ENCODE peak calls at places on chromosomes 13 and 19, in six cellular contexts. L is psoas muscle; O is CD8-positive, alpha-beta T cell; P is ovary; N is astrocyte of the cerebellum; Z is sigmoid colon. X is an unnamed sample.

GRCh38 chr19:38737297-38737865 is 6.9 kb downstream of the CAPN12 start:
- DNase-seq in L (no peak), N (no peak), O (no peak), Z (no peak), P (no peak), X (no peak)

GRCh38 chr19:3440082-3440481 is 40.2 kb downstream of the SMIM24 start:
- DNase-seq in P (no peak), N (no peak), O (peak; percentile 57), Z (peak; percentile 74), L (peak; percentile 66), X (peak; percentile 41)

GRCh38 chr13:47478985-47479384 is 522.1 kb downstream of the SUCLA2 start:
- DNase-seq in L (no peak), N (no peak), O (no peak), P (no peak), Z (no peak), X (no peak)

GRCh38 chr19:42080764-42081375 is 4.9 kb downstream of the ZNF574 start:
- DNase-seq in P (no peak), N (no peak), L (no peak), O (no peak), Z (no peak), X (no peak)

GRCh38 chr13:107730835-107731234 is 484.5 kb downstream of the LIG4 start:
- DNase-seq in O (no peak), P (no peak), N (no peak), L (no peak), Z (no peak), X (no peak)

GRCh38 chr13:44474122-44474910 is 100.7 kb downstream of the SERP2 start:
- DNase-seq in O (no peak), L (no peak), P (no peak), Z (no peak), N (no peak), X (no peak)

GRCh38 chr13:22095794-22096193 is 424.9 kb downstream of the FGF9 start:
- DNase-seq in P (no peak), O (no peak), L (no peak), Z (no peak), N (no peak), X (no peak)

GRCh38 chr19:28318469-28319179 is 894.3 kb downstream of the UQCRFS1 start:
- DNase-seq in N (no peak), O (no peak), P (no peak), Z (no peak), L (no peak), X (no peak)

GRCh38 chr13:90420683-90421082 is 926.8 kb upstream of the MIR17HG start:
- DNase-seq in P (no peak), Z (no peak), N (no peak), L (no peak), O (no peak), X (no peak)

GRCh38 chr13:33345842-33346241 is 60.3 kb upstream of the STARD13 start:
- DNase-seq in P (no peak), O (no peak), Z (no peak), N (no peak), L (no peak), X (no peak)

GRCh38 chr19:53985863-53986262 is 5.6 kb upstream of the CACNG6 start:
- DNase-seq in O (no peak), Z (no peak), P (no peak), N (no peak), L (no peak), X (no peak)

GRCh38 chr13:113941571-113942191 is 32.2 kb downstream of the C13orf46 start:
- DNase-seq in N (peak; percentile 88), P (no peak), O (no peak), L (no peak), Z (peak; percentile 54), X (no peak)

GRCh38 chr13:43574601-43575000 is 212.2 kb downstream of the ENOX1 start:
- DNase-seq in L (no peak), P (no peak), Z (no peak), O (no peak), N (no peak), X (no peak)

GRCh38 chr13:19836472-19836871 is 27.0 kb downstream of the ZMYM5 start:
- DNase-seq in Z (no peak), P (no peak), L (no peak), N (no peak), O (no peak), X (no peak)

DNA sequence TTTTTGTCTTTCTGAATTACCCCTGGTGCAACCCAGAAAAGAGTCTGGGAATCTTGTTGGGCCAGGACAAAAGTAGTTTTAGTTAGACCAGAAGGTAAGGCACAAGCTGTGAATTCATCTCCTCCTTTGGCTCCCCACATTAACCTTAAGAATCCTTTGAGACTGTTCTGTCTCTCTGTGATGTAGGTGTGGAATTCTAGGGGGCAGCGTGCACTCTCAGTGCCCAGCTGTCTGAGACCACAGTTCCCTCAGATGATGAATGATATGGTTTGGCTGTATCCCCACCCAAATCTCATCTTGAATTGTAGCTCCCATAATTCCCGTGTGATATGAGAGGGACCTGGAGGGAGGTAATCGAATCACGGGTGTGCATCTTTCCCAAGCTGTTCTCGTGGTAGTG is 43.9 kb downstream of the ZNF506 start:
- DNase-seq in P (no peak), Z (no peak), N (no peak), O (no peak), L (no peak), X (no peak)
- H3K4me3 ChIP-seq in P (no peak overlapping the region), Z (no peak overlapping the region), N (no peak overlapping the region), O (peak overlapping the region; percentile 60), L (peak overlapping the region; percentile 83), X (peak overlapping the region; percentile 85)

GRCh38 chr19:50315773-50316448 is 13.3 kb downstream of the KCNC3 start:
- DNase-seq in L (no peak), N (no peak), P (no peak), Z (no peak), O (no peak), X (peak; percentile 49)
- H3K4me3 ChIP-seq in L (no peak overlapping the region), N (peak overlapping the region; percentile 3), P (no peak overlapping the region), Z (no peak overlapping the region), O (peak overlapping the region; percentile 27), X (no peak overlapping the region)

GRCh38 chr19:50520822-50521465 is 7.2 kb upstream of the ASPDH start:
- DNase-seq in O (no peak), L (no peak), P (no peak), Z (no peak), N (no peak), X (no peak)

GRCh38 chr19:50518091-50519005 is 4.6 kb upstream of the ASPDH start:
- DNase-seq in O (no peak), L (no peak), P (no peak), Z (no peak), N (no peak), X (no peak)

GRCh38 chr19:50519006-50519575 is 5.4 kb upstream of the ASPDH start:
- DNase-seq in Z (no peak), L (no peak), N (no peak), O (no peak), P (no peak), X (no peak)

GRCh38 chr19:50517704-50518075 is 4.0 kb upstream of the ASPDH start:
- DNase-seq in Z (no peak), L (no peak), N (no peak), O (no peak), P (no peak), X (no peak)

GRCh38 chr19:50522881-50523280 is 9.2 kb upstream of the ASPDH start:
- DNase-seq in N (no peak), L (no peak), O (no peak), P (no peak), Z (no peak), X (no peak)
- H3K4me3 ChIP-seq in N (no peak overlapping the region), L (no peak overlapping the region), O (no peak overlapping the region), P (no peak overlapping the region), Z (no peak overlapping the region), X (no peak overlapping the region)

DNA sequence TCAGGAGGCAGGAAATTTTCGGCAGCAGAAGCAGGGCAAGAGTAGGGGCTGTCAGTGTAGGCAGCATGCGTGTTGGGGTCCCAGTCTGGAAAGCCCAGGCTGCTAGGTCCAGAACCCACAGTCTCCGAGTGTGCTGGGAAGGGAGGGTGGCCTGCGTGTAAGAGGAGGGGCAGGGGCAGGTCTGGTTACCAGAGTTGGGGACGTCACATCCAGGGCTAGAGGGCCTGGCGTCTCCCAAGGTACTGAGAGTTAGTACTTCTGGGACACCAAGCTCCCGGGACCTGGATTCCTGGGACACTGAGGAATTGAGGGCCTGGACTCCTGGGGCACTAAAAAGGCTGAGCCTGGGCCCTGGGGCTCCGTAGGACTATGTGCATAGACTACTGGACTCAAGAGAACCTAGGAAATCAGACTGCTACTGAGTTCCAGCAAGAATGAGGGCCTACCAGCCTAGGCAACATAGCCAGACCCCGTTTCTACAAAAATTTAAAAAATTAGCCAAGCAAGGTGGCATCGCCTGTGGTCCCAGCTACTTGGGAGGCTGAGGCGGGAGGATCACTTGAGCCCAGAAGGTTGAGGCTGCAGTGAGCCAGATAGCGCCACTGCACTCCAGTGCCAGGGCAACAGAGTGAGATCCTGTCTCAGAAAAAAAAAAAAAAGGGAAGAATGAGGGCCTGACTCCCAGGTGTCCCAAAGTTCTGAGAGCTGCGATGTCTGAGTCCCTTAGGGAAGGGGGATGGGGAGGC is 2.5 kb downstream of the NFKBID start:
- DNase-seq in L (no peak), P (no peak), N (no peak), O (no peak), Z (no peak), X (no peak)
- H3K4me3 ChIP-seq in L (peak overlapping the region; percentile 81), P (peak overlapping the region; percentile 51), N (peak overlapping the region; percentile 72), O (peak overlapping the region; percentile 95), Z (peak overlapping the region; percentile 64), X (no peak overlapping the region)

X was measured in DND-41.